ENCODE peak calls at places on chromosomes 16 and 17, in nine cellular contexts. W is psoas muscle; P is gastrocnemius medialis; O is pancreas; M is HCT116; F is CD4-positive, alpha-beta T cell; R is esophagus muscularis mucosa; E is aorta; D is left ventricle myocardium inferior. A is an unnamed sample.

GRCh38 chr16:87303962-87304521 is 13.2 kb downstream of the C16orf95 start:
- DNase-seq in O (no peak), D (no peak), R (no peak), P (no peak), E (no peak), M (no peak), W (no peak), F (no peak), A (no peak)

GRCh38 chr16:30095166-30096078 is 591 bp downstream of the YPEL3 start:
- DNase-seq in W (no peak), F (peak; percentile 20), O (peak; percentile 62), D (no peak), P (no peak), E (no peak), M (no peak), R (no peak), A (peak; percentile 50)

GRCh38 chr17:18315498-18316360 is 636 bp downstream of the SMCR8 start:
- DNase-seq in D (no peak), O (no peak), W (no peak), F (peak; percentile 12), M (no peak), R (no peak), P (no peak), E (peak; percentile 57), A (no peak)

GRCh38 chr16:67847064-67847861 is at the start of gene CENPT:
- DNase-seq in D (peak; percentile 68), P (no peak), R (no peak), W (no peak), F (no peak), E (peak; percentile 88), M (no peak), O (peak; percentile 80), A (peak; percentile 44)

GRCh38 chr17:80927791-80928216 is 63.8 kb upstream of the CHMP6 start:
- DNase-seq in D (no peak), W (no peak), M (no peak), F (no peak), O (no peak), R (no peak), E (peak; percentile 63), P (no peak), A (no peak)

GRCh38 chr16:24036614-24037013 is 200.8 kb downstream of the PRKCB start:
- DNase-seq in P (no peak), M (peak; percentile 29), D (no peak), R (no peak), F (no peak), W (no peak), O (no peak), E (no peak), A (peak; percentile 48)

GRCh38 chr16:9316615-9317014 is 225.2 kb downstream of the HAPSTR1 start:
- DNase-seq in R (no peak), O (no peak), W (no peak), F (no peak), M (no peak), P (no peak), E (no peak), D (no peak), A (peak; percentile 47)

GRCh38 chr16:57225978-57226377 is 19.1 kb upstream of the ARL2BP start:
- DNase-seq in E (no peak), R (no peak), M (no peak), W (no peak), O (no peak), F (no peak), D (no peak), P (no peak), A (no peak)

DNA sequence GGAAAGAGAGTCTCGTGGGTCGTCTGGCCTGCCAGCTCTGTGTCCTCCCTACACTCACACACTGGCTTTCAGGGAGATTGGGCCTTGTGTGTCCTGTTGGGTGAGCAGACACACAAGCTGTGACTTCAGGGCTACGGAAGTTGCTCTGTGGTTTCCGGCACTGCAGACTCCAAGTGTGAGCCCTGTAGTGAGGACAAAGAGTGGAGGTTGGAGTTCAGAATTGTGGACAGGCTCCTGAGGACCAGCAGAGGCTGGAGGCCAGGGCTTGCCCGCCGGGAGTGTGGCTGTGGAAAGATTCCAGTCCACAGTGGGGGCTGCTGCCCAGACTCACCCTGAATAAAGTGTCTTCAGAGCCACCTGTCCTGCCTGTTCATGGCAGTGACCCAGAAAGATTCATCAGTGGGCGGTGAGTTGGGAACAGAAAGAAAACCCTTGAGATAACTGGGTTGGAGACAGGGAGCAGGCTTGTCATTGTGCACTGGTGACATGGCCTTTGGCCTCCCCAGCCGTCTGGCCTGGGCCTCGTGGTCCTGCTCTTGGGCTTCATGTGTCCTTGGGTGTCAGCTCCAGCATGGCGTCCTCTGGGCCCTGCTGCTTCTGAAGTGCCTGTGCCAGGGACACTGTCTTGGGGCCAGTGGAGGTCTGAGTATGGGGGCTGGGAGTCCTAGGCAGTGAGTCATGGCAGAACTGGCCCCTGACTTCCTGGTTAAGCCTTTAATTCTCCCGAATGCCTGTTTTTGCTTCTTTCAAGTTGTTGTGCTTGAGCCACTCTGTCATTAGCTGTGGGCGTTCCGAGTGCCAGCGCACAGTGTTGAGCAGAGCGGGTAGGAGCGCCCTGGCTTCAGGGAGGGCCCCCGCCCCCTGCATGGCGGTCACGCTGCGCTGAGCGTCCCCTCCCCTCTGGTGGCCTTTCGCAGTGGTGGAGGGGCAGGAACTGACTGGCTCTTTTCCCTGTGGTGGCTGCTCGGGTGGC is 19.9 kb upstream of the ZNF750 start:
- DNase-seq in W (peak; percentile 68), M (peak; percentile 91), E (peak; percentile 83), R (no peak), D (no peak), O (no peak), P (peak; percentile 60), F (peak; percentile 54), A (no peak)
- H3K27ac ChIP-seq in W (peak overlapping the region; percentile 39), M (peak overlapping the region; percentile 78), E (no peak overlapping the region), R (peak overlapping the region; percentile 56), D (peak overlapping the region; percentile 41), O (no peak overlapping the region), P (peak overlapping the region; percentile 70), F (peak overlapping the region; percentile 68), A (peak overlapping the region; percentile 0)

DNA sequence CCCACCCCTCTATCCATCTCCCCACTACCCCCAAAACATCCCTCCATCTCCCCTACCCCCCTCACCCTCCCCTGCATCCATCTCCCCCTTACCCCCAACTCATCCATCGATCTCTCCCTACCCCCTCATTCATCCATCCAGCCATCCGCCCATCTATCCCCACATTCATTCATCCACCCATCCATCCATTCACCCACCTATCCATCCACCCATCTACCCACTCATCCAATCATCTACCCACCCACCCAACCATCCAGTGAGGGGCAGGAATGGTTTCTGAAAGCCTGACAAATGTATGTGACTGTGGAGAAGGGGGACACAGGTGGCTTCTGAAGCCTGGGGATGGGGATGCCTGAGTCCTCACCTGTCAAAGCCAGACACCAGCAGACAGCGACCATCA is 8.8 kb upstream of the PAM16 start:
- DNase-seq in E (no peak), F (no peak), W (no peak), O (no peak), M (no peak), P (no peak), D (no peak), R (no peak), A (no peak)
- H3K27ac ChIP-seq in E (no peak overlapping the region), F (no peak overlapping the region), W (no peak overlapping the region), O (no peak overlapping the region), M (peak overlapping the region; percentile 20), P (no peak overlapping the region), D (no peak overlapping the region), R (no peak overlapping the region), A (no peak overlapping the region)

DNA sequence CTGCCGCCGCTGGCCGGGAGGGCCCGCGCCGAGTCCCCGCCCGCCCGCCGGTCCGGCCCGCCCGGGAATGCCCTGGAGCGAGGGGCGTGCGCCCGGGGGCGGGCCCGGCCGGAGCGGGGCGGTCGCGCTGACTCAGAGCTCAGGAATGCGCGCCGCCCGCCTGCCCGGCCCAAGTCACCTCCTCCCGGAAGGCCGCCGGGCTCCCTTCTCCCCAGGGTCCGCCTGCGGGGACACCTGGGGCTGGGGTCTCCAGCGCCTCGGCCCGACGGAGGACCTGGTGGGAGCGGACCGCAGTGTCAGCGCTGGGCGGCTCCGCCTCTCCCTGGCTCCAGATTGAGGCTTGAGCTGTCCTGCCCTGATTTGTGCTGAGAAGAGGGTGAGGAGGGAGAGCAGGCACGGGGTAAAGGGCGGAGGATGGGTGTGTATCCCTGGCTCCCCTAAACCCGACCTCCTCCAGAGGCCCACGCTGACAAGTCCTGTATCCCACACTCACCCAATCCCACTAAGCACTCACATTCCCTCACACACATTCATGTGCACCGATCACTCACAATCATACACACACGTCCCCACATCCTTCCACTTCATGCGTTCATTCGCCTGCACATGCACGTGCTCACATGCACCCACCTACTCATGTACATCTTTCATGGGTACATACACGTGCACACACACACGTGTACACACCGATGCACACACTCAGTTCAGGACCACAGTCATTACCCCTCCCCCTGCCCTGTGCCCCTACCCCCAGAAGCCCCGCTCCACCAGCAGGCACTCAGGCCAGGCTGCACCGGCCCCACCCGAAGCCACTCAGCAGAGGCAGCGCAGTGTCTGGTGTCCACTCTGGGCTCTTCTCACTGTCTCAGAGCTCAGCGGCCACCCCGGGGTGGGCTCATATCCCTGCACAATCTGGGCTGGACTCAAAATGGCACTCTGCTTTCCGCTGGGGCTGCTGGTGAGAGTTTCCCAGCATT is at the start of gene RHBDF1:
- DNase-seq in M (no peak), W (peak; percentile 82), P (no peak), E (peak; percentile 91), D (peak; percentile 69), O (peak; percentile 75), R (no peak), F (no peak), A (peak; percentile 73)
- H3K27ac ChIP-seq in M (peak within 1 kb of the TSS; percentile 84), W (peak within 1 kb of the TSS; percentile 87), P (peak within 1 kb of the TSS; percentile 86), E (peak within 1 kb of the TSS; percentile 66), D (peak within 1 kb of the TSS; percentile 96), O (peak within 1 kb of the TSS; percentile 73), R (peak within 1 kb of the TSS; percentile 96), F (no peak within 1 kb of the TSS), A (peak within 1 kb of the TSS; percentile 71)

GRCh38 chr16:58409316-58409973 is 17.2 kb downstream of the GINS3 start:
- DNase-seq in W (no peak), O (no peak), F (no peak), P (peak; percentile 41), R (no peak), E (no peak), D (peak; percentile 58), M (no peak), A (no peak)

GRCh38 chr16:58411736-58412614 is 19.7 kb downstream of the GINS3 start:
- DNase-seq in W (no peak), M (no peak), O (no peak), P (no peak), E (no peak), F (no peak), D (no peak), R (no peak), A (no peak)

GRCh38 chr16:58413359-58413758 is 21.1 kb downstream of the GINS3 start:
- DNase-seq in P (no peak), F (no peak), R (no peak), O (no peak), E (no peak), D (no peak), M (no peak), W (no peak), A (no peak)

GRCh38 chr16:58414938-58415451 is 22.7 kb downstream of the GINS3 start:
- DNase-seq in P (no peak), M (no peak), R (no peak), D (peak; percentile 27), O (no peak), E (no peak), F (no peak), W (no peak), A (no peak)

DNA sequence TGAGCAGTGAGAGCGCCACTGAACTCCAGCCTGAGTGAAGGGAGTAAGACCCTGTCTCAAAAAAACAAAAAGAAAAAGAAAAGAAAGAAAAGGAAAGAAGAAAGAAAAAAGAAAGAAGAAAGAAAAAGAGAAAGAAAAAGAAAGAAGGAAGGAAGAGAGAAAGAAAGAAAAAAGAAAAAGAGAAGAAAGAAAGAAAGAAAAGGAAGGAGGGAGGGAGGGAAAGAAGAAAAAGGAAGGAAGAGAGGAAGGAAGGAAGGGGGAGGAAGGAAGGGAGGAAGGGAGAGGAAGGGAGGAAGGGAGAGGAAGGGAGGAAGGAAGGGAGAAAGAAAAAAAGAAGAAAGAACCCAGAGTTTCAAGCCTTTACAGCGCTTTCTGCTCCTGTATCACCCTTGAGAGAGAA is 19.1 kb downstream of the GINS3 start:
- DNase-seq in P (no peak), O (no peak), W (no peak), D (no peak), R (no peak), M (no peak), F (no peak), E (no peak), A (no peak)
- H3K27ac ChIP-seq in P (peak overlapping the region; percentile 52), O (no peak overlapping the region), W (no peak overlapping the region), D (peak overlapping the region; percentile 95), R (no peak overlapping the region), M (no peak overlapping the region), F (no peak overlapping the region), E (no peak overlapping the region), A (no peak overlapping the region)